ENCODE peak calls at places on chromosomes 7 and 10, in nine cellular contexts. W, F, Z, S, M, Y, T, D and V are unnamed samples.

GRCh38 chr7:64879800-64880199 is 23.3 kb upstream of the ZNF273 start:
- DNase-seq in S (peak), F (no peak), D (no peak), Y (no peak), Z (no peak), W (no peak), M (no peak), T (no peak), V (no peak)

GRCh38 chr10:79376751-79377556 is 29.7 kb downstream of the PPIF start:
- DNase-seq in W (no peak), Y (no peak), D (no peak), Z (peak), S (no peak), T (no peak), F (no peak), M (no peak), V (peak)

GRCh38 chr10:132098539-132099421 is 33.0 kb downstream of the JAKMIP3 start:
- DNase-seq in Z (peak), F (peak), S (no peak), W (no peak), D (no peak), T (no peak), M (no peak), Y (no peak), V (no peak)

GRCh38 chr7:31919678-31920369 is 150.4 kb downstream of the PDE1C start:
- DNase-seq in W (no peak), F (no peak), M (no peak), D (no peak), S (no peak), Y (no peak), T (no peak), Z (no peak), V (no peak)

GRCh38 chr10:103147645-103148044 is 45.4 kb downstream of the NT5C2 start:
- DNase-seq in F (no peak), S (no peak), W (no peak), Z (no peak), M (no peak), Y (no peak), D (no peak), T (no peak), V (peak)

GRCh38 chr10:17793823-17794759 is 15.1 kb upstream of the MRC1 start:
- DNase-seq in Z (no peak), S (no peak), Y (no peak), T (no peak), F (peak), D (no peak), W (no peak), M (peak), V (no peak)

GRCh38 chr10:93465806-93466675 is 16.1 kb downstream of the MYOF start:
- DNase-seq in S (peak), D (peak), Y (no peak), W (no peak), T (no peak), M (peak), Z (no peak), F (peak), V (peak)

GRCh38 chr10:81200801-81201200 is 663.1 kb downstream of the SH2D4B start:
- DNase-seq in T (no peak), M (no peak), Z (no peak), F (no peak), D (no peak), Y (no peak), S (no peak), W (no peak), V (no peak)

GRCh38 chr10:58464956-58465355 is 47.7 kb upstream of the BICC1 start:
- DNase-seq in M (no peak), W (peak), Z (peak), T (no peak), S (no peak), D (no peak), Y (no peak), F (no peak), V (no peak)

GRCh38 chr7:30469303-30469702 is 9.3 kb downstream of the NOD1 start:
- DNase-seq in D (peak), Y (no peak), M (peak), S (no peak), Z (peak), F (peak), T (no peak), W (peak), V (no peak)

GRCh38 chr10:6176691-6177231 is 26.0 kb upstream of the PFKFB3 start:
- DNase-seq in M (no peak), S (peak), Z (no peak), D (no peak), Y (no peak), T (no peak), F (no peak), W (no peak), V (no peak)

GRCh38 chr10:100485841-100486495 is 23.2 kb downstream of the WNT8B start:
- DNase-seq in F (no peak), D (no peak), Z (peak), Y (no peak), W (peak), S (no peak), T (no peak), M (no peak), V (no peak)

GRCh38 chr7:100211342-100211780 is 8.4 kb upstream of the PVRIG start:
- DNase-seq in M (no peak), F (no peak), S (no peak), Y (peak), T (no peak), Z (no peak), W (no peak), D (no peak), V (no peak)

GRCh38 chr10:81848514-81848913 is 26.5 kb upstream of the NRG3 start:
- DNase-seq in Z (no peak), S (no peak), M (no peak), F (no peak), T (no peak), W (no peak), D (peak), Y (no peak), V (no peak)

GRCh38 chr10:4174197-4174596 is 389.2 kb upstream of the KLF6 start:
- DNase-seq in Z (peak), S (peak), W (peak), F (peak), Y (no peak), M (peak), T (no peak), D (no peak), V (peak)

GRCh38 chr10:60434418-60435046 is 44.9 kb upstream of the ANK3 start:
- DNase-seq in D (peak), W (peak), Y (no peak), Z (no peak), T (peak), F (peak), M (peak), S (peak), V (peak)

GRCh38 chr7:22452142-22452763 is 47.7 kb downstream of the STEAP1B start:
- DNase-seq in D (peak), Z (peak), T (peak), W (peak), M (peak), S (peak), F (peak), Y (no peak), V (peak)

GRCh38 chr7:13829914-13830603 is 159.4 kb downstream of the ETV1 start:
- DNase-seq in W (no peak), S (no peak), Z (no peak), Y (no peak), M (no peak), F (no peak), D (peak), T (no peak), V (no peak)

GRCh38 chr7:127819975-127820778 is 168.2 kb downstream of the SND1 start:
- DNase-seq in S (no peak), T (peak), M (no peak), F (peak), W (no peak), Y (peak), Z (no peak), D (no peak), V (peak)

GRCh38 chr7:102021841-102022618 is 204.6 kb downstream of the CUX1 start:
- DNase-seq in S (no peak), Z (no peak), D (no peak), Y (no peak), W (no peak), M (no peak), T (no peak), F (no peak), V (no peak)

GRCh38 chr10:111247781-111248389 is 171.1 kb downstream of the ADRA2A start:
- DNase-seq in D (no peak), T (no peak), Y (no peak), Z (no peak), S (peak), F (no peak), W (no peak), M (no peak), V (no peak)

GRCh38 chr7:134997214-134997885 is 11.0 kb downstream of the AGBL3 start:
- DNase-seq in M (no peak), Z (no peak), Y (no peak), F (peak), D (no peak), S (no peak), W (no peak), T (no peak), V (no peak)

GRCh38 chr10:43222296-43222695 is 44.6 kb downstream of the RASGEF1A start:
- DNase-seq in S (no peak), Z (no peak), T (no peak), Y (no peak), M (no peak), D (no peak), F (no peak), W (peak), V (no peak)

GRCh38 chr7:26620352-26620751 is 244.0 kb downstream of the SKAP2 start:
- DNase-seq in Z (peak), S (no peak), T (peak), Y (no peak), D (no peak), M (peak), W (peak), F (peak), V (peak)

GRCh38 chr7:73809454-73810090 is 21.2 kb upstream of the CLDN4 start:
- DNase-seq in T (no peak), F (no peak), Z (no peak), D (no peak), S (peak), Y (no peak), M (peak), W (no peak), V (no peak)

GRCh38 chr7:35467456-35467978 is 213.6 kb upstream of the TBX20 start:
- DNase-seq in W (no peak), M (no peak), D (no peak), F (no peak), S (no peak), T (no peak), Z (no peak), Y (no peak), V (no peak)

GRCh38 chr7:65390588-65390987 is 16.9 kb downstream of the ZNF92 start:
- DNase-seq in Z (no peak), Y (peak), M (no peak), S (no peak), W (no peak), D (no peak), T (no peak), F (no peak), V (no peak)

GRCh38 chr10:75922435-75922834 is 491.0 kb downstream of the LRMDA start:
- DNase-seq in F (peak), M (peak), D (no peak), W (no peak), T (no peak), Y (no peak), Z (no peak), S (no peak), V (peak)

GRCh38 chr7:36148422-36149065 is 4.5 kb upstream of the EEPD1 start:
- DNase-seq in Y (no peak), S (no peak), Z (no peak), F (no peak), M (no peak), T (no peak), W (no peak), D (no peak), V (no peak)

GRCh38 chr10:70053212-70053895 is 708 bp downstream of the MACROH2A2 start:
- DNase-seq in W (peak), Z (peak), M (peak), T (no peak), F (no peak), S (peak), D (no peak), Y (no peak), V (no peak)

GRCh38 chr10:22340362-22341189 is 4.7 kb upstream of the SPAG6 start:
- DNase-seq in Y (peak), D (peak), Z (peak), W (peak), F (peak), T (peak), S (peak), M (peak), V (peak)

GRCh38 chr10:11740907-11741306 is 1.3 kb upstream of the ECHDC3 start:
- DNase-seq in T (no peak), W (no peak), F (no peak), D (no peak), Y (no peak), M (no peak), Z (no peak), S (no peak), V (no peak)

GRCh38 chr7:79461660-79462059 is 8.2 kb upstream of the MAGI2 start:
- DNase-seq in S (no peak), Z (no peak), W (no peak), T (no peak), M (peak), D (peak), F (peak), Y (no peak), V (no peak)

GRCh38 chr7:128454808-128455555 is 696 bp upstream of the HILPDA start:
- DNase-seq in F (no peak), M (no peak), W (no peak), Z (no peak), D (no peak), Y (no peak), T (no peak), S (no peak), V (peak)

DNA sequence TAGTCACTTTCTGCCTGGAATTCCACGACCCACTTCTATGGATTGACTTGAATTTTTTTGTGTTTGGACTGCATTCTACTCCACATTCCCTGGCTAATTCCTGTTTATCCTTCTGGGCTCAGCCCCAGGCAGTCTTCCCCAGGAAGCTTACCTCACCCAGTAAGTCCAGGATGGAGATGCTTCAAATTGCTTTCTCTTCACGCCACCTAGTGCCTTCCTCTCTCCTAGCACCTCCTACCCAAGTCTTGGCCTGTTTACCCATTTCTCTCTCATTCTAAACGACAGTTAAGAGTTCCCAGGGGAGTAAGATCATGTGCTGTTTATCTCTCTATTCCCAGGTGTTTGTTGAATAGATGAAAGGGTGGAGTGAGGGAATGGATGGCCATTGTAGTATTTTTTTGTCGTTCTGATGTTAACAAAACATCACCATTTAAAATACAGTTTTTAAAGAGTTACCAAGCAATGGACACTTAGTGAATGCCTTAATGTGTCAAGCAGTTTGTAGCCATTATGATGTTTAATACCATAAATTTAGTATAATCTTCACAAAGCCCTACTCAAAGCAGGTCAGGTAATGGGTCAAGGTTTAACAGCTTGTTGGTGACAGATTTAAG is 45.5 kb upstream of the TARP start:
- DNase-seq in Z (no peak), Y (no peak), S (peak), W (peak), D (peak), F (peak), M (peak), T (no peak), V (peak)
- TF ChIP-seq MAX in Z (no peak), Y (no peak), S (no peak), W (no peak), D (no peak), F (no peak), M (no peak), T (no peak), V (peak)

DNA sequence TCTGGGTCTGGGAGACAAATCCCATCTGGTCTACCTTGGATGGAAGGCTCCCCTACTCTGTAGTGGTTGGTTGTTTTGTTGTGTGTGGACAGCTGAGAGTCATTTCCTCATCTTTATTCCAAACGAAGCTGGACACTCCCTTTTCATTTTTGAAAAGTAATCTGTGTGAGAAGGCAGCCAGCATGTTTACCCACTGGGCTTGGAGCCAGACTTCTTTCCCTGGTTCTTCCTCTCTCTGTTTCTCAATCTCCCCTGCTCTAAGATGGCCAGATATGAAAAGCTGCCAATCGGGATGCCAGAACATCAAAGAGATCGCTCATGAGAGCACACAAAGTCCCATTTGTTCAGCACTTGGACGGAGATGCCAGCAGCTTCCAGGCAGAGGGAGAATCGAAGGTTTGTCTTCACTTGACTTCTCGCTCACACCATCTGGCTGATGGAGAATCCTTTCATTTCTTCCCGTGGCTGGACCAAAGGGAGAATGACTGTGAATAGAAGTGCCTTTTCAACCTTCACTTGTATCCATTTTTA is 108.2 kb upstream of the AGR3 start:
- DNase-seq in D (peak), W (no peak), Y (no peak), S (no peak), Z (no peak), M (peak), F (peak), T (no peak), V (no peak)
- TF ChIP-seq MAX in D (no peak), W (no peak), Y (no peak), S (no peak), Z (no peak), M (peak), F (peak), T (no peak), V (no peak)

GRCh38 chr7:120738816-120739215 is 119.1 kb downstream of the TSPAN12 start:
- DNase-seq in Z (no peak), T (no peak), M (no peak), W (no peak), D (no peak), S (no peak), F (no peak), Y (no peak), V (no peak)
- TF ChIP-seq MAX in Z (no peak), T (no peak), M (no peak), W (no peak), D (no peak), S (no peak), F (no peak), Y (no peak), V (no peak)

DNA sequence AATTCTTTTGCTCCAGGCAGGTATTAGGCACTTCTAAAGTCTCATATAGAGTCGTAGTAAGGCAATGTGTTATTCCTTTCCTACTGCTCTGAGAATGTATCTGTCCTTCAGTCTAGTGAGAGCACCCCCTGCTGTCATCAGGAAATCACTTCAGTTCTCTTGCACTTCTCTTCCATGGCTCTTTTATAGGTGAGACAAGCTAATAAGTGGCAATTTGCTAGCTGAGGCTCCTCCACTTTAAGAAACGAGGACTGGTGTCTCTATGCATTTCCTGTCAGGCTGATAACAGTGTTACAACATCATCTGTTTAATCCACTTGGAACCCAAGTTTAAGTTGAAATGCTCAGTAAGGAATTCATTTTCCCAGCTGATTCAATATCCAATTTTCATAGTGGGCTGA is 350.6 kb downstream of the TFEC start:
- DNase-seq in D (peak), M (peak), W (peak), S (peak), Y (peak), T (no peak), F (peak), Z (no peak), V (peak)
- TF ChIP-seq MAX in D (no peak), M (no peak), W (no peak), S (no peak), Y (no peak), T (no peak), F (no peak), Z (no peak), V (no peak)

GRCh38 chr7:149154021-149154420 is 6.8 kb downstream of the ZNF398 start:
- DNase-seq in M (no peak), S (no peak), F (no peak), W (no peak), D (no peak), Y (no peak), T (no peak), Z (no peak), V (no peak)
- TF ChIP-seq MAX in M (no peak), S (no peak), F (no peak), W (no peak), D (no peak), Y (no peak), T (no peak), Z (no peak), V (no peak)

GRCh38 chr7:116525298-116525912 is 569 bp downstream of the CAV1 start:
- DNase-seq in M (peak), S (peak), Z (no peak), F (no peak), Y (no peak), W (peak), D (peak), T (peak), V (no peak)
- TF ChIP-seq MAX in M (no peak), S (no peak), Z (no peak), F (no peak), Y (no peak), W (no peak), D (no peak), T (no peak), V (no peak)